ENCODE peak calls at places on chromosome 18, in six cellular contexts. K is tibial nerve, B is stomach, Y is IMR-90, G is spleen, L is endothelial cell of umbilical vein. M is an unnamed sample.

GRCh38 chr18:475202-475624 is 25.3 kb downstream of the COLEC12 start:
- DNase-seq in K (no peak), B (no peak), Y (peak), G (no peak), L (peak), M (no peak)

GRCh38 chr18:47901624-47902362 is 28.7 kb downstream of the SMAD2 start:
- DNase-seq in K (no peak), B (no peak), Y (no peak), G (no peak), L (no peak), M (no peak)

GRCh38 chr18:53796042-53796729 is 428.3 kb downstream of the MBD2 start:
- DNase-seq in K (peak), B (no peak), Y (peak), G (no peak), L (no peak), M (peak)

GRCh38 chr18:73697395-73697794 is 450.2 kb downstream of the FBXO15 start:
- DNase-seq in K (no peak), B (no peak), Y (peak), G (no peak), L (no peak), M (no peak)

GRCh38 chr18:3594760-3595241 is 144.8 kb downstream of the TGIF1 start:
- DNase-seq in K (peak), B (peak), Y (peak), G (no peak), L (no peak), M (no peak)

GRCh38 chr18:57581301-57581934 is 5.1 kb downstream of the FECH start:
- DNase-seq in K (no peak), B (no peak), Y (no peak), G (no peak), L (no peak), M (peak)

GRCh38 chr18:77990901-77991300 is 741.3 kb downstream of the GALR1 start:
- DNase-seq in K (no peak), B (no peak), Y (no peak), G (no peak), L (no peak), M (no peak)

GRCh38 chr18:55400590-55401274 is 187.3 kb downstream of the TCF4 start:
- DNase-seq in K (no peak), B (no peak), Y (peak), G (no peak), L (peak), M (no peak)

GRCh38 chr18:59957957-59958356 is 58.2 kb downstream of the PMAIP1 start:
- DNase-seq in K (peak), B (peak), Y (peak), G (no peak), L (peak), M (peak)

GRCh38 chr18:48622911-48623431 is 84.1 kb downstream of the CTIF start:
- DNase-seq in K (no peak), B (no peak), Y (peak), G (peak), L (no peak), M (no peak)

GRCh38 chr18:77671456-77672167 is 422.0 kb downstream of the GALR1 start:
- DNase-seq in K (no peak), B (no peak), Y (no peak), G (no peak), L (no peak), M (no peak)

GRCh38 chr18:47893047-47893446 is 37.4 kb downstream of the SMAD2 start:
- DNase-seq in K (no peak), B (no peak), Y (no peak), G (no peak), L (no peak), M (no peak)

GRCh38 chr18:36518839-36519238 is 221.3 kb downstream of the FHOD3 start:
- DNase-seq in K (no peak), B (no peak), Y (no peak), G (no peak), L (no peak), M (no peak)

GRCh38 chr18:40651163-40651562 is 1303.9 kb upstream of the PIK3C3 start:
- DNase-seq in K (no peak), B (no peak), Y (no peak), G (no peak), L (no peak), M (no peak)

GRCh38 chr18:59041819-59042476 is 97.7 kb upstream of the SEC11C start:
- DNase-seq in K (no peak), B (no peak), Y (no peak), G (peak), L (peak), M (peak)

GRCh38 chr18:40911041-40911440 is 1044.0 kb upstream of the PIK3C3 start:
- DNase-seq in K (no peak), B (no peak), Y (peak), G (no peak), L (no peak), M (no peak)

GRCh38 chr18:70459251-70459650 is 170.4 kb downstream of the SOCS6 start:
- DNase-seq in K (no peak), B (no peak), Y (no peak), G (no peak), L (no peak), M (no peak)

GRCh38 chr18:26543368-26543767 is 5.0 kb downstream of the KCTD1 start:
- DNase-seq in K (no peak), B (no peak), Y (no peak), G (no peak), L (no peak), M (no peak)
- H3K4me3 ChIP-seq in K (no peak), B (no peak), Y (no peak), G (no peak), L (no peak), M (no peak)

GRCh38 chr18:24016643-24017042 is 2.1 kb downstream of the TTC39C start:
- DNase-seq in K (no peak), B (no peak), Y (no peak), G (no peak), L (peak), M (no peak)

GRCh38 chr18:24013061-24013460 is 1.5 kb upstream of the TTC39C start:
- DNase-seq in K (no peak), B (no peak), Y (peak), G (no peak), L (no peak), M (no peak)

GRCh38 chr18:24014986-24015896 is 687 bp downstream of the TTC39C start:
- DNase-seq in K (peak), B (peak), Y (peak), G (peak), L (peak), M (peak)

GRCh38 chr18:24015897-24016631 is 1.5 kb downstream of the TTC39C start:
- DNase-seq in K (no peak), B (no peak), Y (no peak), G (no peak), L (no peak), M (no peak)

GRCh38 chr18:24014062-24014985 is at the start of gene TTC39C:
- DNase-seq in K (peak), B (peak), Y (peak), G (peak), L (peak), M (peak)
- TF ChIP-seq POLR2A in K (peak), B (no peak), Y (peak), G (no peak), L (no peak), M (no peak)

GRCh38 chr18:9431296-9431695 is 44.0 kb upstream of the RALBP1 start:
- DNase-seq in K (no peak), B (no peak), Y (no peak), G (no peak), L (no peak), M (no peak)

GRCh38 chr18:9426753-9427152 is 48.6 kb upstream of the RALBP1 start:
- DNase-seq in K (no peak), B (no peak), Y (no peak), G (no peak), L (no peak), M (no peak)

GRCh38 chr18:9428862-9429661 is 46.3 kb upstream of the RALBP1 start:
- DNase-seq in K (no peak), B (no peak), Y (no peak), G (no peak), L (no peak), M (no peak)

GRCh38 chr18:9428301-9428706 is 47.0 kb upstream of the RALBP1 start:
- DNase-seq in K (no peak), B (peak), Y (no peak), G (no peak), L (no peak), M (peak)

DNA sequence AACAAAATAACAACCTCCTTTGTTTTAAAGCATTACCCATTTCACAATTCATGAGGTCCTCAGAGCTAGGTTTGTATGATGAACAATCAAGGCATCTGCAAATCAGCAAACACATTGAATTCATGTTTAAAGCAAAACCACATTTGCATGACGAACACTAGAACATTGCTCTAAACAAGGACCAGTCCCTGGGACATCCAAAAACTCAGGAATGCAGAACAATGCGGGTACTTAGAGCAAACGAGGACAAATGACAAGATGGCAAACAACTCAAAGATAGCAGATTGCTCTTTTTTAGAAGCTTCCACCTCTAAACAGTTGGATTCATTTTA is 45.7 kb upstream of the RALBP1 start:
- DNase-seq in K (no peak), B (no peak), Y (peak), G (no peak), L (no peak), M (no peak)
- TF ChIP-seq CTCF in K (no peak), B (no peak), Y (no peak), G (no peak), L (no peak), M (no peak)

DNA sequence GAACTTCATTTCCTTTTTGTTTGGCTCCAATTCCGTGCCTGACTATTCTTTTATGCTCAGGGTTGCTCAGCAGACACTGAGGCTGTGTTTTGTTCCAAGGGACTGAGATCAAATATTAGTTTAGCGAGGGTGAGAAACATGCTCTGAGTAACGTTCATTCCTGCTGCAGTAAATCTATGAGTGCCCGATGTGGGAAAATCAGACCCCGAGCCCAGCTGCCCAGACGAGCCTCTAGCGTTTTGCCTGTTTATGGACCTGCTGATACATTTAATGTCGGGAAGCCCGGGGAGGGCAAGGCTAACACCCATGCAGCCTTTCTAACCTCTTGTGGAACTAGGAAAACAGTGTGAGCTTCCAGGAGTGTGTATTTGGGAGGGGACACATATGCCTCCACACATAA is 119.2 kb downstream of the VAPA start:
- DNase-seq in K (no peak), B (peak), Y (no peak), G (no peak), L (peak), M (no peak)
- H3K4me3 ChIP-seq in K (peak), B (no peak), Y (no peak), G (peak), L (no peak), M (no peak)

M was measured in lower leg skin.